ENCODE peak calls at places on chromosomes 3 and 15, in eight cellular contexts. F is fibroblast of pulmonary artery, C is body of pancreas, A is pancreas, I is frontal cortex, V is choroid plexus epithelial cell, D is WTC11, W is ovary. M is an unnamed sample.

GRCh38 chr3:10470666-10471336 is 34.6 kb downstream of the ATP2B2 start:
- DNase-seq in F (no peak), C (no peak), A (no peak), I (no peak), V (peak), D (peak), W (no peak), M (no peak)

GRCh38 chr3:173869786-173870185 is 472.2 kb downstream of the NLGN1 start:
- DNase-seq in F (no peak), C (no peak), A (no peak), I (no peak), V (no peak), D (no peak), W (no peak), M (no peak)

GRCh38 chr3:109336272-109336957 is 931 bp downstream of the DPPA4 start:
- DNase-seq in F (peak), C (peak), A (no peak), I (no peak), V (peak), D (no peak), W (no peak), M (no peak)

GRCh38 chr3:134018406-134018805 is 11.3 kb downstream of the SLCO2A1 start:
- DNase-seq in F (peak), C (no peak), A (no peak), I (no peak), V (no peak), D (no peak), W (no peak), M (no peak)

GRCh38 chr3:197392961-197393360 is 94.5 kb upstream of the DLG1 start:
- DNase-seq in F (peak), C (no peak), A (no peak), I (peak), V (no peak), D (no peak), W (no peak), M (no peak)

GRCh38 chr3:20225769-20226168 is 39.8 kb upstream of the SGO1 start:
- DNase-seq in F (peak), C (no peak), A (no peak), I (peak), V (peak), D (no peak), W (no peak), M (peak)

GRCh38 chr3:149659173-149659468 is 1.3 kb upstream of the WWTR1 start:
- DNase-seq in F (no peak), C (no peak), A (no peak), I (no peak), V (peak), D (no peak), W (no peak), M (no peak)

GRCh38 chr3:126570103-126570541 is 11.4 kb upstream of the C3orf22 start:
- DNase-seq in F (no peak), C (no peak), A (no peak), I (no peak), V (no peak), D (no peak), W (no peak), M (no peak)

GRCh38 chr15:59587085-59587826 is 24.3 kb upstream of the GCNT3 start:
- DNase-seq in F (no peak), C (no peak), A (peak), I (no peak), V (no peak), D (no peak), W (no peak), M (no peak)

GRCh38 chr3:143654906-143655305 is 193.4 kb downstream of the SLC9A9 start:
- DNase-seq in F (no peak), C (no peak), A (no peak), I (no peak), V (peak), D (no peak), W (no peak), M (no peak)

GRCh38 chr15:48059786-48060185 is 61.0 kb upstream of the SLC24A5 start:
- DNase-seq in F (peak), C (peak), A (peak), I (no peak), V (no peak), D (no peak), W (peak), M (no peak)

GRCh38 chr3:111128884-111129283 is 57.3 kb downstream of the NECTIN3 start:
- DNase-seq in F (no peak), C (no peak), A (no peak), I (no peak), V (peak), D (no peak), W (no peak), M (no peak)

GRCh38 chr15:62119224-62119925 is 45.7 kb downstream of the C2CD4B start:
- DNase-seq in F (peak), C (no peak), A (peak), I (no peak), V (peak), D (no peak), W (no peak), M (no peak)

GRCh38 chr15:92681141-92681622 is 25.6 kb upstream of the FAM174B start:
- DNase-seq in F (peak), C (no peak), A (no peak), I (no peak), V (peak), D (no peak), W (peak), M (no peak)

GRCh38 chr3:105679951-105680350 is 188.9 kb downstream of the CBLB start:
- DNase-seq in F (no peak), C (no peak), A (no peak), I (no peak), V (no peak), D (no peak), W (no peak), M (no peak)

GRCh38 chr15:52351206-52351907 is 55.8 kb upstream of the MYO5C start:
- DNase-seq in F (peak), C (no peak), A (no peak), I (no peak), V (no peak), D (no peak), W (no peak), M (no peak)

GRCh38 chr3:171125010-171125409 is 98.5 kb upstream of the SLC2A2 start:
- DNase-seq in F (peak), C (no peak), A (no peak), I (no peak), V (peak), D (no peak), W (no peak), M (no peak)

GRCh38 chr3:48560648-48561018 is 2.9 kb downstream of the UCN2 start:
- DNase-seq in F (no peak), C (no peak), A (no peak), I (no peak), V (no peak), D (no peak), W (no peak), M (no peak)

GRCh38 chr15:96767703-96768434 is 437.4 kb downstream of the NR2F2 start:
- DNase-seq in F (no peak), C (no peak), A (no peak), I (no peak), V (peak), D (no peak), W (no peak), M (no peak)

GRCh38 chr15:100206643-100207042 is 135.1 kb downstream of the ADAMTS17 start:
- DNase-seq in F (no peak), C (no peak), A (no peak), I (peak), V (no peak), D (no peak), W (no peak), M (no peak)

GRCh38 chr3:182294256-182294655 is 499.0 kb upstream of the ATP11B start:
- DNase-seq in F (no peak), C (no peak), A (no peak), I (no peak), V (peak), D (no peak), W (no peak), M (no peak)

GRCh38 chr15:40931300-40932142 is 2.4 kb downstream of the DLL4 start:
- DNase-seq in F (no peak), C (no peak), A (no peak), I (no peak), V (no peak), D (no peak), W (no peak), M (no peak)

M was measured in NAMALWA.